ENCODE peak calls at places on chromosomes 7 and 10, in five cellular contexts. R is activated T-helper 9 cell treated with anti-CD3 and anti-CD28 coated beads, Interleukin-2, amount 50 U/mL, for 16 hours; U is Right ventricle myocardium superior; S is OCI-M1; X is activated CD4-positive, CD25-positive, alpha-beta regulatory T cell. L is an unnamed sample.

GRCh38 chr7:98568891-98569290 is 48.2 kb upstream of the NPTX2 start:
- DNase-seq in R (no peak), U (no peak), S (no peak), X (no peak), L (no peak)

GRCh38 chr7:43756368-43757072 is 2.0 kb upstream of the BLVRA start:
- DNase-seq in R (no peak), U (no peak), S (peak; percentile 89), X (no peak), L (no peak)

GRCh38 chr7:48090095-48090805 is 1.2 kb downstream of the UPP1 start:
- DNase-seq in R (no peak), U (peak; percentile 61), S (no peak), X (no peak), L (no peak)

GRCh38 chr7:78530351-78530750 is 731.8 kb downstream of the PHTF2 start:
- DNase-seq in R (no peak), U (no peak), S (no peak), X (no peak), L (peak; percentile 53)

GRCh38 chr10:61337741-61338140 is 115.4 kb downstream of the TMEM26 start:
- DNase-seq in R (no peak), U (no peak), S (no peak), X (no peak), L (no peak)

GRCh38 chr10:62638062-62638477 is 166.4 kb upstream of the ADO start:
- DNase-seq in R (no peak), U (no peak), S (peak; percentile 25), X (no peak), L (no peak)

GRCh38 chr7:105849122-105849855 is 27.1 kb downstream of the ATXN7L1 start:
- DNase-seq in R (peak; percentile 43), U (no peak), S (no peak), X (peak; percentile 19), L (no peak)

GRCh38 chr7:129066290-129067131 is 11.6 kb upstream of the TNPO3 start:
- DNase-seq in R (no peak), U (no peak), S (peak; percentile 86), X (no peak), L (peak; percentile 36)

GRCh38 chr10:77738496-77739158 is 101.0 kb upstream of the KCNMA1 start:
- DNase-seq in R (no peak), U (no peak), S (peak; percentile 29), X (no peak), L (no peak)

GRCh38 chr10:116120688-116121087 is 152.3 kb downstream of the GFRA1 start:
- DNase-seq in R (no peak), U (no peak), S (no peak), X (no peak), L (no peak)

GRCh38 chr10:11906714-11907113 is 83.6 kb downstream of the PROSER2 start:
- DNase-seq in R (no peak), U (no peak), S (no peak), X (no peak), L (no peak)

GRCh38 chr7:130941322-130942210 is 207.6 kb upstream of the KLF14 start:
- DNase-seq in R (no peak), U (no peak), S (no peak), X (peak; percentile 18), L (peak; percentile 76)

GRCh38 chr10:112779025-112779765 is 170.9 kb upstream of the TCF7L2 start:
- DNase-seq in R (no peak), U (no peak), S (no peak), X (no peak), L (no peak)

GRCh38 chr10:22978918-22979317 is 51.1 kb downstream of the ARMC3 start:
- DNase-seq in R (no peak), U (no peak), S (no peak), X (no peak), L (no peak)

GRCh38 chr10:101696632-101697031 is 1.7 kb upstream of the FBXW4 start:
- DNase-seq in R (no peak), U (no peak), S (no peak), X (no peak), L (no peak)

GRCh38 chr7:16421333-16422099 is at the start of gene CRPPA:
- DNase-seq in R (peak; percentile 11), U (peak; percentile 56), S (peak; percentile 54), X (peak; percentile 29), L (peak; percentile 60)

GRCh38 chr10:103265712-103266329 is 11.1 kb upstream of the INA start:
- DNase-seq in R (no peak), U (no peak), S (peak; percentile 74), X (no peak), L (no peak)